ENCODE peak calls at places on chromosomes 7 and 10, in five cellular contexts. V, R, W, E and L are unnamed samples.

GRCh38 chr10:3776796-3777571 is 8.0 kb downstream of the KLF6 start:
- DNase-seq in V (no peak), R (peak), W (no peak), E (no peak), L (no peak)

GRCh38 chr7:953547-954327 is 743 bp downstream of the ADAP1 start:
- DNase-seq in V (no peak), R (peak), E (no peak), W (no peak), L (no peak)

GRCh38 chr7:69622960-69623359 is 24.7 kb downstream of the AUTS2 start:
- DNase-seq in W (no peak), E (no peak), R (no peak), V (no peak), L (no peak)

GRCh38 chr7:129308047-129308446 is 83.2 kb downstream of the AHCYL2 start:
- DNase-seq in E (no peak), V (no peak), R (peak), W (no peak), L (no peak)

GRCh38 chr7:158606111-158606510 is 18.5 kb upstream of the PTPRN2 start:
- DNase-seq in E (no peak), W (no peak), R (no peak), V (no peak), L (no peak)

GRCh38 chr10:60564475-60564874 is 174.8 kb upstream of the ANK3 start:
- DNase-seq in E (no peak), W (no peak), V (no peak), R (no peak), L (no peak)

GRCh38 chr7:151566897-151567320 is 47.2 kb upstream of the RHEB start:
- DNase-seq in W (no peak), V (no peak), R (peak), E (no peak), L (no peak)

GRCh38 chr10:5508786-5509185 is 9.4 kb upstream of the CALML5 start:
- DNase-seq in R (no peak), V (peak), E (no peak), W (no peak), L (no peak)

GRCh38 chr7:130899638-130900401 is 165.8 kb upstream of the KLF14 start:
- DNase-seq in W (no peak), R (no peak), V (no peak), E (no peak), L (no peak)

GRCh38 chr7:100580466-100581283 is 5.3 kb downstream of the LRCH4 start:
- DNase-seq in W (no peak), R (no peak), V (no peak), E (no peak), L (no peak)

GRCh38 chr10:5679606-5680005 is 5.0 kb upstream of the TASOR2 start:
- DNase-seq in W (no peak), V (no peak), R (no peak), E (no peak), L (no peak)

GRCh38 chr7:15557186-15557585 is 4.6 kb downstream of the AGMO start:
- DNase-seq in W (no peak), R (no peak), E (no peak), V (no peak), L (no peak)

GRCh38 chr10:100345570-100346330 is 1.3 kb upstream of the SCD start:
- DNase-seq in R (no peak), W (no peak), V (peak), E (no peak), L (peak)

DNA sequence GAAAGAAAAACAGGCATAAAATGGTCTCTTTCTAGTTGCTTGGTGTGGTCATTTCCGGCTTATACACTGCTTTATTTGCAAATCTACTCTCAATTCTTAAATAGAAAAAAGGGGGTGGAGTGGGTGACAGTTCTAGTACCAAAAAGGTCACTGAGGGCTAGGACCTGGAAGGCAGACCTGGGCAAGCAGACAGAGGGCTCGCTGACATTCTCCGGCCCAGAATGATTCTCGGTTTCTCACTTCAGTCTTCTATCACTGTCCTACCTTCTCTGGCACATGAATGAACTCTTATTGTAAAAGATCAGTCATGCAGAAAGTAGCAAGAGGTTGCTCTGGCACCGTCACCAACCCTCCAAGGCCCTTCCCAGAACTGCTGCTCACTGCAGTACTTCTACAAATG is 54.0 kb downstream of the MALSU1 start:
- DNase-seq in W (no peak), E (peak), R (no peak), V (no peak), L (no peak)
- TF ChIP-seq POLR2A in W (no peak), E (no peak), R (no peak), V (no peak), L (no peak)

DNA sequence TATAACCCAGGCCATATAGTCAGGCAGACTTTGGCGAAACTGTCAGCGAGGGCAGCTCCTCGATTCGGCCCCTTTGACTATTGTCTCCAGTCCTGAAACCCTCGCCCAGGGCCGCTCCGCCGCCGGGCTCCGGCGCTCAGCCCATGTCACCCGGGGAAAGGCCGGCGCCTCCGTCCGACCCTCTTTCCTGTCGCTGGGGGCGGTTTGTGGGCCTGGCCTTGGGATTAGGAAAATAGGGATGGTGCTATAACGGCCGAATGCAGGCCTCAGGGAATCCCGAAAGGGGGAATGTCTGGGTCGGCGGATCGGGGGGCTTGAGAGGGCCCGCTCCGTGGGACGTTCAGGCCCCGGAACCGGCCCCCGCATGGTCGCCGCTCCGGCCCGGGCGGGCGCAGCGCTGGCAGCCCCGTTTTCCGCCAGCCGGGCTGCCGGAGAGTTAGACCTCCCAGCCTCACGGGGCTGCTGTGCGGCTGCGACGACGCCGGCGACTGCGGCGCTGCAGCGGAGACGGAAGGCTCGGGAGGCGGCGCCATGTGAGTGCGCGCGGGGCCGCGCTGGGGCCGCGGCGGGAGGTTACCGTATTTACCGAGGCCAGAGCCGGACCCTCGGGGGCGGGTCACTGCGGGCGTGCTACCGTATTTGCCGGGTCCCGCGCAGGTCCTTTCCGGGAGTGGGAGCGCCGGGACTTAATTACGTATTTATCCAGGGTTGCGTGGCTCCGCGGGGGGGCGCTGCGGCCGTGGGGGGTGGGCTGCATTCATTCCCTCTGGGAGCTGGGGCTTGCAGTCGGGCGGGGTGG is 25.9 kb downstream of the ZNF775 start:
- DNase-seq in W (peak), E (no peak), V (peak), R (peak), L (peak)
- TF ChIP-seq POLR2A in W (peak), E (peak), V (peak), R (peak), L (peak)

GRCh38 chr7:55488221-55488620 is 84.1 kb downstream of the VOPP1 start:
- DNase-seq in E (no peak), V (no peak), R (no peak), W (no peak), L (no peak)
- TF ChIP-seq POLR2A in E (no peak), V (no peak), R (no peak), W (no peak), L (no peak)

GRCh38 chr10:11207276-11207809 is 189.7 kb downstream of the CELF2 start:
- DNase-seq in R (no peak), V (no peak), E (no peak), W (no peak), L (no peak)

GRCh38 chr10:11201911-11202310 is 184.2 kb downstream of the CELF2 start:
- DNase-seq in W (no peak), E (no peak), R (no peak), V (no peak), L (no peak)

GRCh38 chr10:11208243-11208642 is 190.6 kb downstream of the CELF2 start:
- DNase-seq in E (no peak), R (no peak), W (no peak), V (no peak), L (no peak)

GRCh38 chr10:11204355-11204879 is 186.7 kb downstream of the CELF2 start:
- DNase-seq in V (no peak), R (no peak), E (no peak), W (no peak), L (no peak)

GRCh38 chr10:11205026-11205772 is 187.5 kb downstream of the CELF2 start:
- DNase-seq in R (no peak), V (no peak), E (no peak), W (no peak), L (no peak)
- TF ChIP-seq POLR2A in R (no peak), V (no peak), E (no peak), W (no peak), L (no peak)

GRCh38 chr7:99392659-99393362 is 15.6 kb downstream of the PDAP1 start:
- DNase-seq in V (peak), E (no peak), W (peak), R (peak), L (no peak)
- TF ChIP-seq POLR2A in V (no peak), E (peak), W (peak), R (no peak), L (no peak)

GRCh38 chr7:117796889-117797288 is 76.4 kb downstream of the CTTNBP2 start:
- DNase-seq in E (no peak), R (no peak), V (no peak), W (no peak), L (no peak)

GRCh38 chr7:117803476-117803875 is 69.8 kb downstream of the CTTNBP2 start:
- DNase-seq in E (no peak), R (no peak), V (no peak), W (no peak), L (no peak)

GRCh38 chr7:117802660-117803059 is 70.6 kb downstream of the CTTNBP2 start:
- DNase-seq in R (no peak), E (no peak), V (no peak), W (no peak), L (no peak)

GRCh38 chr7:117800406-117800805 is 72.8 kb downstream of the CTTNBP2 start:
- DNase-seq in R (no peak), V (no peak), E (no peak), W (no peak), L (no peak)

DNA sequence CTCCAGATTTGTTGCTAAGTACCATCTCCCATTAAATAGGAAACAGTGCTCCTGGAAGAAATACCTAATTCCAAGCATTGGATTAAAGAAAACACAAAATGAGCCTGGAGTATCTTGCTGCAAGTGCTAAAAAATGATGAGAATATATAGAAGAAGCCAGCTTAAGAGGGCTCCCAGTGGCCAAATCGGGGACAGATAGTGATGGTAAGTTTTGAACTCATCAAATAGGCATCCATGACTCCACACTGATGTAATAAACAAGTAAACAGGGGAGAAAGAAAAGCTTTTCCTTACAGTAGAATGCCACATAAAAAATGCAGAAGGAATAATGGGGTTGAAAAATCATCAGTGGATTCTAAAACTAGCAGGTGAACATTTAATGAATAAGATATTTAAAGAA is 72.4 kb downstream of the CTTNBP2 start:
- DNase-seq in V (no peak), R (no peak), E (no peak), W (no peak), L (no peak)
- TF ChIP-seq POLR2A in V (no peak), R (no peak), E (no peak), W (no peak), L (no peak)

GRCh38 chr7:116543664-116544063 is 18.8 kb downstream of the CAV1 start:
- DNase-seq in V (no peak), E (no peak), R (no peak), W (no peak), L (no peak)

GRCh38 chr7:116542618-116543017 is 17.8 kb downstream of the CAV1 start:
- DNase-seq in V (no peak), R (no peak), W (no peak), E (no peak), L (no peak)

GRCh38 chr7:116540743-116541142 is 15.9 kb downstream of the CAV1 start:
- DNase-seq in R (no peak), W (no peak), E (no peak), V (no peak), L (no peak)

GRCh38 chr7:116539879-116540278 is 15.0 kb downstream of the CAV1 start:
- DNase-seq in R (no peak), V (no peak), W (no peak), E (no peak), L (no peak)

DNA sequence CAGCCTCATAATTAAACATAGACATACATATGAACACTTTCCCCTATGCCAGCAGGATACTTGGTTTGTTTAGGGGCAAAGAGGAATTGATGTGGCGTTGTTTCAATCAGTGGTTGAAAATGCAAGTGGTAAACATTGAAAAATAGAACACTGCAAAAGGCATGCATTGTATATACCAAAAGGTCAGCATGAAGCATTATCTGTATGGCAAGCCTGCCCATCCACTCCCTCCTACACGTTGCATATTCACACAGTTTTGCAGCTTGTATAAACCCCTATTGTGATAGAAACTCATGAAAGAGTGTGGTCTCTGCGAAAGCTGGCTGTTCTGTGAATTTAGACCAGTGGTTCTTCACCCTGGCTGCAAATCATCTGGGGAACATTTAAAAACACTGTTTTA is 17.1 kb downstream of the CAV1 start:
- DNase-seq in E (no peak), R (no peak), V (no peak), W (no peak), L (no peak)
- TF ChIP-seq POLR2A in E (no peak), R (no peak), V (no peak), W (no peak), L (no peak)

GRCh38 chr7:150435390-150436073 is 14.9 kb upstream of the GIMAP8 start:
- DNase-seq in V (no peak), R (no peak), W (no peak), E (peak), L (no peak)
- TF ChIP-seq POLR2A in V (no peak), R (no peak), W (no peak), E (peak), L (no peak)